ENCODE peak calls at places on chromosome 10, in eight cellular contexts. Y is Peyer's patch; A is mesendoderm; B is CD8-positive, alpha-beta T cell; V is H7; H is aorta; Z is left ventricle myocardium inferior; I is heart left ventricle. F is an unnamed sample.

GRCh38 chr10:112282086-112282485 is 1.1 kb upstream of the TECTB start:
- DNase-seq in Y (no peak), A (no peak), B (no peak), V (no peak), H (no peak), Z (no peak), I (no peak), F (no peak)

GRCh38 chr10:34758447-34758996 is 56.6 kb downstream of the PARD3 start:
- DNase-seq in Y (no peak), A (peak; percentile 61), B (no peak), V (no peak), H (no peak), Z (no peak), I (no peak), F (no peak)

GRCh38 chr10:59362184-59362966 is at the start of gene FAM13C:
- DNase-seq in Y (no peak), A (peak; percentile 84), B (no peak), V (peak; percentile 78), H (peak; percentile 86), Z (peak; percentile 71), I (peak; percentile 83), F (peak; percentile 50)

GRCh38 chr10:78170026-78170475 is 136.4 kb downstream of the RPS24 start:
- DNase-seq in Y (no peak), A (no peak), B (no peak), V (no peak), H (no peak), Z (no peak), I (no peak), F (no peak)

GRCh38 chr10:3104251-3104918 is 37.0 kb downstream of the PFKP start:
- DNase-seq in Y (no peak), A (no peak), B (no peak), V (no peak), H (no peak), Z (peak; percentile 72), I (no peak), F (no peak)

GRCh38 chr10:68561804-68562649 is 1.9 kb downstream of the TET1 start:
- DNase-seq in Y (no peak), A (peak; percentile 69), B (no peak), V (peak; percentile 79), H (no peak), Z (no peak), I (no peak), F (no peak)

GRCh38 chr10:77350711-77351119 is 286.9 kb downstream of the KCNMA1 start:
- DNase-seq in Y (no peak), A (peak; percentile 72), B (no peak), V (no peak), H (peak; percentile 91), Z (no peak), I (no peak), F (peak; percentile 93)

GRCh38 chr10:84360634-84361365 is 32.4 kb downstream of the CCSER2 start:
- DNase-seq in Y (no peak), A (peak; percentile 40), B (no peak), V (no peak), H (no peak), Z (no peak), I (no peak), F (no peak)

DNA sequence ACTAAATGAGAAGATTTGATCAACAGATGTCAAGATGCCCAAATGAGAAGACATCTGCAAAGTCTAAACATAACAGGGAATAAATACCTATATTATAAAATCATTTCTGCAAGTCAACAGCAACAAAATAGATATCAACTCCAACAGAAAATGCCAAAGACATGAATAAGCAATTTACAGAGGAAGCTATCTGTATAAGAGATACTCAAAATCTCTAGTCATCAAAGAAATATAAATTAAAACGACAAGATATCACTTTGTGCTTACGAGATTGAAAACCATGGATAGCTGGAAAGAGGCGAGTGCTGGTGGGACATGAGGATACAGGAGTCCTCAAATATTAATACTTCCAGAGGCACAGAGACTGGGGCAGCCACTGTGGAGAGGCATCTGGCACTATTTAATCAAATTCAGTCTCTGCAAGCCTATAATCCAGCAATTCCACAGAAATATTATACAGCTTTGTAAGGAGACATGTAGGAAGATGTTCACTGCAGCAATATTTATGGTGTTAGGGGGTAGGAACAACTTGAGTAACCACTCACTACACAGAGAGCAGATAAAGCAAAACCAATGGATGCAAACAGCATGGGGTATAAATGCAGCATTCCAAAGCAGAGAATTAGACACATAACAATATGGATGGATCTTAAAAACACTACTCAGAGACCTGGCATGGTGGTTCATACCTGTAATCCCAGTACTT is 4.8 kb downstream of the DNMBP start:
- DNase-seq in Y (no peak), A (no peak), B (no peak), V (no peak), H (no peak), Z (no peak), I (no peak), F (no peak)
- H3K4me3 ChIP-seq in Y (no peak overlapping the region), A (no peak overlapping the region), B (no peak overlapping the region), V (no peak overlapping the region), H (no peak overlapping the region), Z (no peak overlapping the region), I (no peak overlapping the region), F (no peak overlapping the region)

GRCh38 chr10:11931038-11931437 is 107.9 kb downstream of the PROSER2 start:
- DNase-seq in Y (no peak), A (no peak), B (no peak), V (no peak), H (no peak), Z (no peak), I (no peak), F (no peak)

GRCh38 chr10:11933837-11934236 is 108.8 kb downstream of the UPF2 start:
- DNase-seq in Y (no peak), A (no peak), B (no peak), V (no peak), H (no peak), Z (no peak), I (no peak), F (no peak)

GRCh38 chr10:11934262-11934661 is 108.3 kb downstream of the UPF2 start:
- DNase-seq in Y (no peak), A (no peak), B (no peak), V (peak; percentile 69), H (no peak), Z (no peak), I (no peak), F (no peak)

GRCh38 chr10:11927746-11928145 is 104.6 kb downstream of the PROSER2 start:
- DNase-seq in Y (no peak), A (no peak), B (no peak), V (no peak), H (no peak), Z (no peak), I (no peak), F (no peak)

GRCh38 chr10:11930342-11930978 is 107.3 kb downstream of the PROSER2 start:
- DNase-seq in Y (no peak), A (no peak), B (no peak), V (no peak), H (no peak), Z (no peak), I (no peak), F (no peak)
- H3K36me3 ChIP-seq in Y (peaks cover 4% of the 10 kb centered on the region), A (peaks cover 9% of the 10 kb centered on the region), B (peaks cover 8% of the 10 kb centered on the region), V (peaks cover 16% of the 10 kb centered on the region), H (peaks cover 15% of the 10 kb centered on the region), Z (peaks cover 82% of the 10 kb centered on the region), I (peaks cover 32% of the 10 kb centered on the region), F (peaks cover 87% of the 10 kb centered on the region)

GRCh38 chr10:17963431-17963830 is 11.7 kb downstream of the SLC39A12 start:
- DNase-seq in Y (no peak), A (no peak), B (no peak), V (no peak), H (no peak), Z (no peak), I (no peak), F (no peak)

GRCh38 chr10:17959870-17960269 is 8.2 kb downstream of the SLC39A12 start:
- DNase-seq in Y (no peak), A (no peak), B (no peak), V (no peak), H (no peak), Z (no peak), I (no peak), F (no peak)

GRCh38 chr10:17958049-17958448 is 6.3 kb downstream of the SLC39A12 start:
- DNase-seq in Y (no peak), A (no peak), B (no peak), V (no peak), H (no peak), Z (no peak), I (no peak), F (no peak)

GRCh38 chr10:17965649-17966048 is 13.9 kb downstream of the SLC39A12 start:
- DNase-seq in Y (no peak), A (no peak), B (no peak), V (no peak), H (no peak), Z (no peak), I (no peak), F (no peak)

DNA sequence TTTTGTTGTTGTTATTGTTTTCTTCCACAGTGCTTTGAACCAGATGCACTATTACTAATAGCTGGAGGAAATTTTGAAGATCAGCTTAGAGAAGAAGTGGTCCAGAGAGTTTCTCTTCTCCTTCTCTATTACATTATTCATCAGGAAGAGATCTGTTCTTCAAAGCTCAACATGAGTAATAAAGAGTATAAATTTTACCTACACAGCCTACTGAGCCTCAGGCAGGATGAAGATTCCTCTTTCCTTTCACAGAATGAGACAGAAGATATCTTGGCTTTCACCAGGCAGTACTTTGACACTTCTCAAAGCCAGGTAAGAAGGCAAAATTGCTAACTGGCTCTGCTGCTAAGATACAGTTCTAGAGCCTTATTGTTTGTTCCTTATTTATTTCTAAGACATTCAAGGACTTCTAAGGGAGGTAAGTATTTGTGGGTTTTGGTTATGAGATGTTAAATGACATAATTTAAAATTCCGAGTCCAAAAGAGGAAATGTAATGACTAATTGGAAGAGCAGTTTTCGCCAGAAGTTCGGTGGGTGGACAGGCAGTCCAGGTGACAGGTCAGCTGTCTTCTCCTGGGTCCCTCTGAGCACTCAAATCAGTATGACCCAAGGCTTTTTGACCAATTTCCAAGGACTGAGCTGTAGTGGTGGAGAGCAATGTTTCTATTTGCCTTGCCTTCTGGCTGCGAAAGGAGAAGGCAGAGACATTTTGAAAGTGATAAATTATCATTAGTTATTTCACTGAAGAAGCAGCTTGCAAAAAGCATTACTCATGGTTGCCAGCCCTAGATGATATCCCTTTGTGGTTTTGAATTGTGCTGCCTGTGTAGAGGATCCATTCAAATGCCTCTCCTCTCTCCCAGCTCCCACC is 10.1 kb downstream of the SLC39A12 start:
- DNase-seq in Y (no peak), A (no peak), B (no peak), V (no peak), H (no peak), Z (no peak), I (no peak), F (no peak)
- H3K4me3 ChIP-seq in Y (no peak overlapping the region), A (no peak overlapping the region), B (no peak overlapping the region), V (no peak overlapping the region), H (no peak overlapping the region), Z (no peak overlapping the region), I (no peak overlapping the region), F (no peak overlapping the region)

GRCh38 chr10:97466755-97467154 is 20.8 kb downstream of the ZDHHC16 start:
- DNase-seq in Y (no peak), A (peak; percentile 47), B (no peak), V (no peak), H (no peak), Z (no peak), I (no peak), F (no peak)

GRCh38 chr10:97462309-97462708 is 16.3 kb downstream of the ZDHHC16 start:
- DNase-seq in Y (no peak), A (no peak), B (no peak), V (no peak), H (no peak), Z (no peak), I (no peak), F (no peak)

GRCh38 chr10:97465982-97466381 is 20.0 kb downstream of the ZDHHC16 start:
- DNase-seq in Y (no peak), A (no peak), B (no peak), V (no peak), H (no peak), Z (no peak), I (no peak), F (no peak)

GRCh38 chr10:97463363-97464132 is 17.6 kb downstream of the ZDHHC16 start:
- DNase-seq in Y (no peak), A (peak; percentile 83), B (no peak), V (peak; percentile 82), H (no peak), Z (no peak), I (no peak), F (no peak)

DNA sequence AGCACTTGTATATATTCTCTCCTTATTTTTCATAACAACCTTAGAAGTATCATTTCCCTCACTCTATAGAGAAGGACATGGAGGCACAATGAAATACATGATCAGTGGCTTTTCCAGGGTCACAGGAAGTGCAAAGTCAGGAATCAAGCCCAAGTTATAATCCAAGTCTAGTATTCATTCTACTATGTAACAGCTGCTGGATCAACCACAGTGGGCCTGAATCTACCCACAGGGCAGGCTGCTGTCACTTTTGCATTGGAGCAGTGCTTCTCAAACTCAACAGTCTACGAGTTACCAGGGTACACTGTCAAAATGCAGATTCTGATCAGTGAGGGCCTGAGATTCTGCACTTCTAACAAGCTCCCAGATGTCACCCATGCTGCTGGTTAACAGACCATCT is 18.3 kb downstream of the ZDHHC16 start:
- DNase-seq in Y (no peak), A (no peak), B (no peak), V (no peak), H (no peak), Z (no peak), I (no peak), F (no peak)
- H3K36me3 ChIP-seq in Y (no peaks in the 10 kb centered on the region), A (peaks cover 33% of the 10 kb centered on the region), B (peaks cover 66% of the 10 kb centered on the region), V (peaks cover 75% of the 10 kb centered on the region), H (peaks cover 24% of the 10 kb centered on the region), Z (peaks cover 94% of the 10 kb centered on the region), I (peaks cover 66% of the 10 kb centered on the region), F (peaks cover 96% of the 10 kb centered on the region)

F was measured in RWPE2.